ENCODE peak calls at places on chromosomes 11 and 22, in four cellular contexts. O is ovary, T is SK-N-SH, Q is A549. I is an unnamed sample.

GRCh38 chr11:73784080-73784634 is 3.5 kb upstream of the MRPL48 start:
- DNase-seq in O (no peak), T (no peak), Q (peak; percentile 44), I (no peak)

GRCh38 chr11:17391493-17392355 is 3.3 kb upstream of the KCNJ11 start:
- DNase-seq in O (no peak), T (peak; percentile 12), Q (no peak), I (no peak)

GRCh38 chr11:748007-748359 is 719 bp downstream of the TALDO1 start:
- DNase-seq in O (no peak), T (peak; percentile 60), Q (no peak), I (no peak)

GRCh38 chr22:29408925-29409324 is 20.6 kb upstream of the AP1B1 start:
- DNase-seq in O (no peak), T (no peak), Q (no peak), I (peak; percentile 66)

GRCh38 chr22:50500452-50500851 is 7.0 kb downstream of the LMF2 start:
- DNase-seq in O (no peak), T (no peak), Q (no peak), I (no peak)

GRCh38 chr11:117037952-117038350 is 60.3 kb downstream of the SIK3 start:
- DNase-seq in O (no peak), T (no peak), Q (no peak), I (no peak)

GRCh38 chr11:120205596-120206161 is 5.2 kb upstream of the OAF start:
- DNase-seq in O (no peak), T (no peak), Q (peak; percentile 10), I (no peak)

GRCh38 chr11:75592699-75593098 is 30.6 kb downstream of the SERPINH1 start:
- DNase-seq in O (no peak), T (no peak), Q (no peak), I (no peak)

GRCh38 chr22:26552466-26552865 is 37.5 kb downstream of the TPST2 start:
- DNase-seq in O (no peak), T (no peak), Q (no peak), I (no peak)

GRCh38 chr11:107116358-107116757 is 98.1 kb upstream of the GUCY1A2 start:
- DNase-seq in O (no peak), T (no peak), Q (no peak), I (no peak)

GRCh38 chr11:69674267-69674885 is 777 bp downstream of the LTO1 start:
- DNase-seq in O (peak; percentile 44), T (no peak), Q (no peak), I (no peak)

GRCh38 chr22:45212306-45212709 is 28.4 kb downstream of the KIAA0930 start:
- DNase-seq in O (peak; percentile 74), T (peak; percentile 75), Q (peak; percentile 74), I (no peak)

GRCh38 chr11:17845431-17845881 is 110.9 kb downstream of the KCNC1 start:
- DNase-seq in O (no peak), T (no peak), Q (no peak), I (no peak)

GRCh38 chr22:24370426-24370825 is 57.0 kb upstream of the ADORA2A start:
- DNase-seq in O (no peak), T (no peak), Q (no peak), I (no peak)

GRCh38 chr11:6968816-6969215 is 42.6 kb downstream of the ZNF215 start:
- DNase-seq in O (no peak), T (no peak), Q (no peak), I (no peak)

GRCh38 chr11:132307309-132308020 is 937.0 kb downstream of the NTM start:
- DNase-seq in O (no peak), T (no peak), Q (no peak), I (no peak)

DNA sequence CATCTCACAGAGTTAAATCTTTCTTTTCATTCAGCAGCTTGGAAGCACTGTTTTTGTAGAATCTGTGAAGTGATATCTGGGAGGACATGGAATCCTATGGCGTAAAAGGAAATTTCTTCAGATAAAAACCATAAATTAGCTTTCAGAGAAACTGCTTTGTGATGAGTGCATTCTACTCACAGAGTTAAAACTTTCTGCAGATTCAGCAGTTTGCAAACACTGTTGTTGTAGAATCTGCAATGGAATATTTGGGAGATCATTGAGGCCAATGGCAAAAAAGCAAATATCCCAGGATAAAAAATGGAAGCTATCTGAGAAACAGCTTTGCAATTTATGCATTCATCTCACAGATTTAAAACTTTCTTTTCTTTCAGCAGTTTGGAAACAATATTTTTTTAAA is 180.6 kb downstream of the OR4A47 start:
- DNase-seq in O (no peak), T (no peak), Q (no peak), I (no peak)
- H3K4me1 ChIP-seq in O (no peaks in the 10 kb centered on the region), T (no peaks in the 10 kb centered on the region), Q (no peaks in the 10 kb centered on the region), I (no peaks in the 10 kb centered on the region)

GRCh38 chr11:77299528-77299993 is 1.9 kb downstream of the GDPD4 start:
- DNase-seq in O (no peak), T (no peak), Q (peak; percentile 72), I (no peak)
- TF ChIP-seq EP300 in O (no peak), T (no peak), Q (no peak), I (no peak)

GRCh38 chr11:65479184-65480145 is 19.4 kb upstream of the MALAT1 start:
- DNase-seq in O (peak; percentile 61), T (peak; percentile 60), Q (peak; percentile 86), I (no peak)
- H3K4me1 ChIP-seq in O (peaks cover 12% of the 10 kb centered on the region), T (peaks cover 30% of the 10 kb centered on the region), Q (peaks cover 72% of the 10 kb centered on the region), I (peaks cover 72% of the 10 kb centered on the region)

GRCh38 chr11:67436459-67437081 is 912 bp downstream of the PTPRCAP start:
- DNase-seq in O (no peak), T (no peak), Q (no peak), I (no peak)
- TF ChIP-seq EP300 in O (no peak), T (no peak), Q (no peak), I (no peak)

GRCh38 chr22:20933910-20934309 is 16.7 kb downstream of the CRKL start:
- DNase-seq in O (no peak), T (no peak), Q (no peak), I (no peak)

GRCh38 chr22:20937794-20938148 is 20.6 kb downstream of the CRKL start:
- DNase-seq in O (no peak), T (no peak), Q (no peak), I (no peak)

GRCh38 chr22:20938272-20938671 is 21.1 kb downstream of the CRKL start:
- DNase-seq in O (no peak), T (no peak), Q (no peak), I (no peak)

GRCh38 chr22:20940178-20940790 is 23.1 kb downstream of the CRKL start:
- DNase-seq in O (no peak), T (no peak), Q (no peak), I (no peak)

GRCh38 chr22:20937031-20937793 is 20.0 kb downstream of the CRKL start:
- DNase-seq in O (no peak), T (no peak), Q (no peak), I (no peak)
- H3K4me1 ChIP-seq in O (peaks cover 19% of the 10 kb centered on the region), T (peaks cover 13% of the 10 kb centered on the region), Q (peaks cover 14% of the 10 kb centered on the region), I (peaks cover 62% of the 10 kb centered on the region)